ENCODE peak calls at places on chromosome 20, in seven cellular contexts. N, W, M, G, R, Q and K are unnamed samples.

GRCh38 chr20:51327251-51327841 is 215.2 kb downstream of the NFATC2 start:
- DNase-seq in N (no peak), W (no peak), M (no peak), G (no peak), R (no peak), Q (no peak), K (no peak)

GRCh38 chr20:51383891-51384510 is 158.5 kb downstream of the NFATC2 start:
- DNase-seq in N (peak; percentile 71), W (no peak), M (no peak), G (no peak), R (no peak), Q (no peak), K (no peak)

GRCh38 chr20:39468703-39469102 is 506.6 kb downstream of the DHX35 start:
- DNase-seq in N (peak; percentile 70), W (no peak), M (no peak), G (no peak), R (no peak), Q (no peak), K (no peak)

GRCh38 chr20:45019027-45019763 is 52.9 kb downstream of the STK4 start:
- DNase-seq in N (no peak), W (no peak), M (no peak), G (no peak), R (no peak), Q (no peak), K (no peak)

GRCh38 chr20:12053348-12053747 is 135.7 kb downstream of the BTBD3 start:
- DNase-seq in N (no peak), W (no peak), M (no peak), G (no peak), R (no peak), Q (no peak), K (no peak)

GRCh38 chr20:46174469-46175126 is 56.5 kb downstream of the CD40 start:
- DNase-seq in N (peak; percentile 55), W (peak; percentile 61), M (peak; percentile 92), G (peak; percentile 66), R (peak; percentile 50), Q (peak; percentile 64), K (peak; percentile 48)

GRCh38 chr20:1526896-1527295 is 30.6 kb downstream of the SIRPD start:
- DNase-seq in N (no peak), W (no peak), M (no peak), G (no peak), R (no peak), Q (no peak), K (no peak)

GRCh38 chr20:14337400-14338171 is at the start of gene FLRT3:
- DNase-seq in N (peak; percentile 85), W (no peak), M (peak; percentile 58), G (peak; percentile 36), R (peak; percentile 92), Q (peak; percentile 54), K (no peak)

GRCh38 chr20:43681468-43681942 is 14.6 kb downstream of the MYBL2 start:
- DNase-seq in N (peak; percentile 65), W (no peak), M (no peak), G (peak; percentile 23), R (no peak), Q (no peak), K (no peak)

GRCh38 chr20:59938696-59939051 is 1.4 kb downstream of the PPP1R3D start:
- DNase-seq in N (no peak), W (no peak), M (no peak), G (no peak), R (no peak), Q (peak; percentile 40), K (no peak)

DNA sequence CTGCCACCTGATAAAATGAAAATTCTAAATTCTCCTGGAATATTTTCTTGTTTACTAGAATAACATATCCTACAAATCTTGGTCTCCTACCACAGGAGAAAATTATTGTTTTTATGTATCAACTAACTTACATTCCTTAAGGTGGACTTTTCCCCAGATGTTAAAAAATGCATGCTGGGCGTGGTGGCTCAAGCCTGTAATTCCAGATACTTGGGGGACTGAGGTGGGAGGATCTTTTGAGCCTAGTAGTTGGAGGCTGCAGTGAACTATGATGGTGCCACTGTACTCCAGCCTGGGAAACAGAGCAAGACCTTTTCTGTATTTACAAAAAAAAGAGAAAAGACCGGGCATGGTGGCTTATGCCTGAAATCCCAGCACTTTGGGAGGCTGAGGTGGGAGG is 27.9 kb upstream of the TFAP2C start:
- DNase-seq in N (no peak), W (no peak), M (no peak), G (no peak), R (no peak), Q (no peak), K (no peak)
- H3K4me1 ChIP-seq in N (no peaks in the 10 kb centered on the region), W (no peaks in the 10 kb centered on the region), M (no peaks in the 10 kb centered on the region), G (no peaks in the 10 kb centered on the region), R (no peaks in the 10 kb centered on the region), Q (no peaks in the 10 kb centered on the region), K (no peaks in the 10 kb centered on the region)

GRCh38 chr20:9415426-9415825 is 99.0 kb upstream of the LAMP5 start:
- DNase-seq in N (no peak), W (no peak), M (no peak), G (no peak), R (no peak), Q (no peak), K (no peak)
- H3K36me3 ChIP-seq in N (no peaks in the 10 kb centered on the region), W (no peaks in the 10 kb centered on the region), M (no peaks in the 10 kb centered on the region), G (peaks cover 54% of the 10 kb centered on the region), R (no peaks in the 10 kb centered on the region), Q (peaks cover 11% of the 10 kb centered on the region), K (no peaks in the 10 kb centered on the region)

GRCh38 chr20:53001502-53002301 is 29.5 kb downstream of the TSHZ2 start:
- DNase-seq in N (no peak), W (peak; percentile 52), M (no peak), G (no peak), R (no peak), Q (no peak), K (no peak)

GRCh38 chr20:52996726-52997125 is 24.6 kb downstream of the TSHZ2 start:
- DNase-seq in N (no peak), W (no peak), M (no peak), G (no peak), R (no peak), Q (no peak), K (no peak)

GRCh38 chr20:52996130-52996529 is 24.0 kb downstream of the TSHZ2 start:
- DNase-seq in N (no peak), W (no peak), M (no peak), G (no peak), R (no peak), Q (no peak), K (no peak)

GRCh38 chr20:52998268-52998667 is 26.1 kb downstream of the TSHZ2 start:
- DNase-seq in N (no peak), W (no peak), M (no peak), G (no peak), R (no peak), Q (no peak), K (no peak)

GRCh38 chr20:52999040-52999439 is 26.9 kb downstream of the TSHZ2 start:
- DNase-seq in N (no peak), W (no peak), M (no peak), G (no peak), R (no peak), Q (no peak), K (no peak)
- H3K4me1 ChIP-seq in N (no peaks in the 10 kb centered on the region), W (peaks cover 35% of the 10 kb centered on the region), M (no peaks in the 10 kb centered on the region), G (peaks cover 9% of the 10 kb centered on the region), R (no peaks in the 10 kb centered on the region), Q (peaks cover 12% of the 10 kb centered on the region), K (peaks cover 26% of the 10 kb centered on the region)

GRCh38 chr20:57907131-57908083 is 197.6 kb upstream of the PMEPA1 start:
- DNase-seq in N (peak; percentile 56), W (no peak), M (no peak), G (no peak), R (no peak), Q (no peak), K (no peak)
- H3K36me3 ChIP-seq in N (no peaks in the 10 kb centered on the region), W (no peaks in the 10 kb centered on the region), M (no peaks in the 10 kb centered on the region), G (no peaks in the 10 kb centered on the region), R (no peaks in the 10 kb centered on the region), Q (no peaks in the 10 kb centered on the region), K (no peaks in the 10 kb centered on the region)

GRCh38 chr20:36827541-36828279 is 48.2 kb upstream of the TLDC2 start:
- DNase-seq in N (no peak), W (no peak), M (no peak), G (peak; percentile 66), R (no peak), Q (peak; percentile 50), K (no peak)
- H3K4me1 ChIP-seq in N (no peaks in the 10 kb centered on the region), W (no peaks in the 10 kb centered on the region), M (no peaks in the 10 kb centered on the region), G (peaks cover 82% of the 10 kb centered on the region), R (peaks cover 2% of the 10 kb centered on the region), Q (peaks cover 35% of the 10 kb centered on the region), K (no peaks in the 10 kb centered on the region)

DNA sequence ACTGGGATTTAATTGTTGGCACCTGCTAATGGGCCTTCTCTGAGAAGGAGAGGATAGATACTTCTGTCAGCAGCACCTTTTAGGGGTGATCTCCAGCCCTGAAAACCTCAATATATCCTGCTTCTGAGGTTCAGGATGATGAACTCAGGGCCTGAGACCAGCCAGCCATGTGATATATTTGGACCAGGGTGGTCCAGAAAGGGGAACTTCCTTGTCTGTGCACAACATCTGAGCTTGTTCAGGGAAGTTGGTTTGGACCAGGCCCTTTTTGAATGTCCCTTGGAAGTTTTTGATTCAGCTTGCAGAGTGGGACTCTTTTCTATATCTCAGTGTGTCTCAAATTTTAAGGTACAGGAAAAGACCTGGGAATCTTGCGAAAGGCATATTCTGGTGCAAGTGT is 85.8 kb downstream of the GFRA4 start:
- DNase-seq in N (no peak), W (no peak), M (no peak), G (no peak), R (no peak), Q (no peak), K (no peak)
- H3K36me3 ChIP-seq in N (no peaks in the 10 kb centered on the region), W (peaks cover 3% of the 10 kb centered on the region), M (no peaks in the 10 kb centered on the region), G (peaks cover 80% of the 10 kb centered on the region), R (no peaks in the 10 kb centered on the region), Q (peaks cover 28% of the 10 kb centered on the region), K (peaks cover 24% of the 10 kb centered on the region)

GRCh38 chr20:48819089-48819488 is 8.7 kb downstream of the PREX1 start:
- DNase-seq in N (no peak), W (no peak), M (no peak), G (no peak), R (no peak), Q (no peak), K (no peak)
- H3K4me1 ChIP-seq in N (no peaks in the 10 kb centered on the region), W (peaks cover 99% of the 10 kb centered on the region), M (peaks cover 3% of the 10 kb centered on the region), G (peaks cover 48% of the 10 kb centered on the region), R (no peaks in the 10 kb centered on the region), Q (peaks cover 100% of the 10 kb centered on the region), K (peaks cover 97% of the 10 kb centered on the region)

GRCh38 chr20:62845818-62846527 is 15.6 kb downstream of the TCFL5 start:
- DNase-seq in N (no peak), W (no peak), M (no peak), G (peak; percentile 61), R (no peak), Q (peak; percentile 63), K (no peak)
- H3K36me3 ChIP-seq in N (peaks cover 11% of the 10 kb centered on the region), W (no peaks in the 10 kb centered on the region), M (peaks cover 9% of the 10 kb centered on the region), G (peaks cover 12% of the 10 kb centered on the region), R (no peaks in the 10 kb centered on the region), Q (no peaks in the 10 kb centered on the region), K (no peaks in the 10 kb centered on the region)

GRCh38 chr20:36305602-36306556 is at the start of gene DLGAP4:
- DNase-seq in N (no peak), W (no peak), M (peak; percentile 65), G (no peak), R (no peak), Q (no peak), K (no peak)
- H3K4me1 ChIP-seq in N (no peaks in the 10 kb centered on the region), W (no peaks in the 10 kb centered on the region), M (peaks cover 2% of the 10 kb centered on the region), G (peaks cover 13% of the 10 kb centered on the region), R (peaks cover 5% of the 10 kb centered on the region), Q (peaks cover 7% of the 10 kb centered on the region), K (peaks cover 5% of the 10 kb centered on the region)